ENCODE peak calls at places on chromosomes 4 and X, in six cellular contexts. M, T, S, W, X and K are unnamed samples.

GRCh38 chr4:39062499-39062898 is 467 bp downstream of the KLHL5 start:
- DNase-seq in X (peak), S (no peak), M (no peak), W (no peak), T (no peak), K (peak)

GRCh38 chr4:183506389-183506735 is 1.5 kb downstream of the ING2 start:
- DNase-seq in M (no peak), X (no peak), T (no peak), W (no peak), S (no peak), K (no peak)

GRCh38 chr4:136557396-136557795 is 974.9 kb downstream of the PCDH18 start:
- DNase-seq in X (no peak), W (no peak), T (no peak), M (no peak), S (no peak), K (no peak)

GRCh38 chr4:77959566-77960338 is 97.1 kb downstream of the MRPL1 start:
- DNase-seq in T (no peak), S (peak), W (no peak), X (peak), M (peak), K (peak)

GRCh38 chr4:111722321-111722720 is 422.9 kb upstream of the FAM241A start:
- DNase-seq in X (no peak), T (no peak), M (no peak), S (no peak), W (no peak), K (no peak)

GRCh38 chr4:2243682-2244380 is 1.9 kb upstream of the HAUS3 start:
- DNase-seq in W (no peak), M (no peak), T (peak), S (peak), X (peak), K (peak)

GRCh38 chr4:5141802-5142201 is 90.5 kb downstream of the STK32B start:
- DNase-seq in T (no peak), W (no peak), S (no peak), X (no peak), M (no peak), K (no peak)

GRCh38 chrX:23287191-23287764 is 47.4 kb upstream of the PTCHD1 start:
- DNase-seq in M (no peak), T (no peak), W (no peak), X (no peak), S (no peak), K (no peak)

GRCh38 chr4:176063718-176064117 is 1.9 kb upstream of the WDR17 start:
- DNase-seq in W (no peak), X (no peak), M (no peak), S (no peak), T (no peak), K (no peak)

GRCh38 chr4:64940698-64941097 is 531.4 kb upstream of the TECRL start:
- DNase-seq in S (no peak), W (no peak), X (peak), T (no peak), M (no peak), K (no peak)

GRCh38 chr4:158778065-158778711 is 9.4 kb downstream of the FNIP2 start:
- DNase-seq in M (no peak), T (no peak), S (no peak), W (no peak), X (no peak), K (no peak)

GRCh38 chr4:70061980-70062379 is 11.7 kb downstream of the HTN1 start:
- DNase-seq in W (no peak), T (no peak), X (no peak), M (no peak), S (no peak), K (no peak)

GRCh38 chr4:173457893-173458292 is 59.0 kb upstream of the SCRG1 start:
- DNase-seq in S (no peak), M (no peak), X (no peak), T (no peak), W (no peak), K (peak)

GRCh38 chrX:9476810-9477575 is 12.1 kb downstream of the TBL1X start:
- DNase-seq in M (no peak), W (no peak), X (no peak), S (no peak), T (no peak), K (no peak)

GRCh38 chrX:9483376-9483775 is 18.5 kb downstream of the TBL1X start:
- DNase-seq in T (no peak), S (no peak), W (no peak), M (no peak), X (no peak), K (no peak)

GRCh38 chrX:9482408-9482807 is 17.6 kb downstream of the TBL1X start:
- DNase-seq in S (no peak), M (no peak), T (no peak), W (no peak), X (no peak), K (no peak)

GRCh38 chrX:9486786-9487185 is 21.9 kb downstream of the TBL1X start:
- DNase-seq in S (no peak), M (no peak), W (no peak), X (no peak), T (no peak), K (peak)

GRCh38 chrX:9482837-9483236 is 18.0 kb downstream of the TBL1X start:
- DNase-seq in W (no peak), X (no peak), S (no peak), M (no peak), T (no peak), K (no peak)
- H2BK15ac ChIP-seq in W (no peak), X (no peak), S (no peak), M (no peak), T (no peak), K (no peak)

GRCh38 chr4:187840814-187841213 is 154.8 kb upstream of the ZFP42 start:
- DNase-seq in M (no peak), X (peak), T (no peak), S (peak), W (no peak), K (peak)

DNA sequence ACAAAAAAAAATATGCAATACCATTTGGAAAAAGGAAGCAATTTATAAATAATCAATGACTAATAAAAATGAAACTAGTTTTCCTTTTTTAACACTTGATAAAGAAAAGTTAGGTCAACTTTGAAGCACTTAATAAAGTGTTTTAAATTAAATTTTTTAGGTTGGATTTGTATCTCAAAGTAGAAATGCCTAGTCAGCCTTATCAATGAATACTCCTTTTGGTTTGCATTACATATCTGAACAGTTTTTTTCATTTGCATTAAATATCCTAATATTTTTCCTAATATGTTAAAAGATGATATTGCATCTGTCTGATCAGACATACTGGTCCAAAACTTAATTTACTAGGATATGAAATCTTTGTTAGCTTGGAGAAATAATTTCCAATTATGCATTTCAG is 155.8 kb upstream of the ZFP42 start:
- DNase-seq in T (no peak), M (no peak), S (no peak), X (no peak), W (no peak), K (no peak)
- H2BK15ac ChIP-seq in T (no peak), M (no peak), S (no peak), X (no peak), W (no peak), K (no peak)

GRCh38 chrX:25004485-25005032 is 11.2 kb downstream of the ARX start:
- DNase-seq in X (no peak), T (no peak), M (no peak), S (no peak), W (no peak), K (no peak)
- H2BK15ac ChIP-seq in X (no peak), T (no peak), M (no peak), S (no peak), W (no peak), K (no peak)

GRCh38 chrX:49041683-49042529 is 1.3 kb downstream of the TFE3 start:
- DNase-seq in T (no peak), X (peak), S (peak), M (no peak), W (no peak), K (peak)
- H2BK15ac ChIP-seq in T (no peak), X (no peak), S (peak), M (no peak), W (peak), K (no peak)

DNA sequence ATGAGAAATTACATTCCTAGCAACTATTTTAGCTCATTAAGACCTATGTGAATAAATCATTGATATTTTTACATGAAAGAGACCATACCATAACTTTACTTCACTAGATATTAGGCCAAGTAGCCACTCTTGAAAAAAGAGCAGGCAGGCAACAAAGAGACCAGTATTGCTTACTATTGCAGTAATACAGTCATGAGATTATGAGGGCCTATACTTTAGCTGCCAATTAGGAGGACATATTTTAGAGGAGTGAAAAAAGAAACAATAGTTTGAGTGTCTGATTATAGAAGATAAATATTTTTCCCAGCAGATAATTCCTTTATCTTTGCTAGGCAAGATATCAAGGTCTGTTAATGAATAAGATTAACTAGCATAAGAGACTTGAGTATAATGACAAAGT is 739.0 kb downstream of the GRID2 start:
- DNase-seq in S (no peak), T (no peak), M (no peak), X (no peak), W (no peak), K (no peak)
- H2BK15ac ChIP-seq in S (no peak), T (no peak), M (no peak), X (no peak), W (no peak), K (no peak)

GRCh38 chr4:148883435-148883834 is 441.2 kb upstream of the NR3C2 start:
- DNase-seq in M (no peak), T (no peak), X (no peak), W (no peak), S (no peak), K (no peak)
- H2BK15ac ChIP-seq in M (no peak), T (no peak), X (no peak), W (no peak), S (no peak), K (no peak)

DNA sequence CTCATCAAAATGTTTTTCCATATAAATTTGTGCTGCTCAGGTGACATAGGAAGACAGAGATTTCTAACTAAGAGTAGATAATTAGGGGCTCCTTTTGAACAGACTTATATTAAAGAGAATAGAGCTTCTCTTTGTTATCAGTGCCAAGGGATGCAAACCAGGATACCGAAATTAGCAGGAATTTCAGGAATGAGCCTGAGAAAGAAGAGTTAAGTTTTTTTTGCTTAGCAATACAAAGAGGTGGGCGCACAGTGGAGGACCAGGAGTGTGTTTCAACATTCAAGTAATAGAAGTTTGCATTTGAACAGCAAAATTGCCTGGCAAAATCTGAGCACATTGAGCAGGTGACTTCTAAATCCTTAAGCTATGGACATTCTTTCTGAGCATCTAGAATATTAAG is 541.3 kb downstream of the GBA3 start:
- DNase-seq in X (no peak), T (peak), S (no peak), W (peak), M (peak), K (peak)
- H2BK15ac ChIP-seq in X (no peak), T (no peak), S (no peak), W (no peak), M (no peak), K (no peak)

GRCh38 chr4:168524006-168524405 is 27.2 kb downstream of the PALLD start:
- DNase-seq in M (no peak), T (no peak), W (no peak), X (peak), S (peak), K (no peak)

GRCh38 chr4:168521736-168522135 is 24.9 kb downstream of the PALLD start:
- DNase-seq in S (no peak), X (no peak), T (no peak), W (no peak), M (no peak), K (no peak)

GRCh38 chr4:168522829-168523228 is 26.0 kb downstream of the PALLD start:
- DNase-seq in T (no peak), W (no peak), S (peak), X (peak), M (no peak), K (no peak)

GRCh38 chr4:168524897-168525296 is 28.0 kb downstream of the PALLD start:
- DNase-seq in W (no peak), T (no peak), M (no peak), S (no peak), X (no peak), K (no peak)

GRCh38 chr4:168522371-168522770 is 25.5 kb downstream of the PALLD start:
- DNase-seq in T (no peak), M (no peak), X (no peak), S (no peak), W (no peak), K (no peak)
- H2BK15ac ChIP-seq in T (no peak), M (no peak), X (no peak), S (no peak), W (no peak), K (no peak)

DNA sequence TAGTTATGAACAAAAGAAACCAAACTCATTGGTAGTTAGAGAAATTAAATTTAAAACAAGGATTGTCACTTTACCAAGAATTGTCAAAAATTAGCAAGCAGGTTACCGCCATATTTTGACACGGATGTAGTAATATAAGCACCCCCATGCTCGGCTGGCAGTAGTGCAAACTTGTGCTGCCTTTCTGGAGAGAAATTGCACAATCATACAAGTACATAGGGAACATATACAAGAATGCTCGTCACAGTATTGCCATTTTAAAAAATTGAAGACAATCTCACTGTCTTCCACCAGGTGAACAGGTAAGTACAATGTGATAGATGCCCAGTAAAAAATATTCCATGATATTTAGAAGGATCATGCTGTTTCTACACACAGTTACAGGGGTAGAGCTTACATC is 55.6 kb upstream of the SLC39A8 start:
- DNase-seq in T (no peak), M (no peak), X (no peak), W (no peak), S (no peak), K (no peak)
- H2BK15ac ChIP-seq in T (no peak), M (no peak), X (no peak), W (no peak), S (no peak), K (no peak)

DNA sequence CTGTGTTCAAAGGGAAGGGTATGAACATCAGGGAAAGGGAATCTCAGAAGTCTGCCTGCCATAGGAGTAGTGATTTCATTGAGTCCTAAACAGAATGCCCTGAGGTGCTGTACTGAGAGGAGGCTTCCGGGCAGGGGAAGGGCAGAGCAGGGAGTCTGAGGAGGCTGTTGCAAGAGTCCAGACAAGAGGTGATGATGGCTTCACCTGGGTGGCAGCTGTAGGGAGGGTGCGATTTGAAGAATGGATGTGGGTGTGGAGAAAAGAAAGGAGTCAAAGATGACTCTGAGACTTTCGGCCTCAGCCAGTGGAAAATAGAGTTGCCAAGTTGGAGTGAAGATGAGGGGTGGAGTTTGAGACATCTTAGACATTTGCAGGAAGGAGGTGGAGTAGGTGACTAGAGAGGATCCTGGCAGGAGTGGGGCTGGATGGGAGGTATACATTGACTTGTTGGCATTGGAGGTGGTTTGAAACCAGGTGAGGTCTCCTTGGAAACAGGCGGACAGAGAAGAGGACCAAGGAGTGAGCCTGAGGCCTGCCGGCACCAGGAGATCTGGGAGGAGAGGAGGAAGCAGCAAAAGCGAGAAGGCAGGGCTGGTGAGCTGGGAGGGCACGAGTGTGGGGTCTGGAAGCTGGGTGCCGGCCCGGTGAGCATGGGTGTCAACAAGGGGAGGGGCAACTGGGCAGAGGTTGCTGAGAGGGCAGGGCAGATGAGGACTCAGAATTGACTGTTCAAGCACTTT is 24.2 kb downstream of the TBC1D14 start:
- DNase-seq in S (no peak), X (no peak), W (no peak), M (no peak), T (no peak), K (no peak)
- H2BK15ac ChIP-seq in S (no peak), X (no peak), W (no peak), M (no peak), T (no peak), K (no peak)